ENCODE peak calls at places on chromosome 5, in seven cellular contexts. O is uterus, Y is astrocyte, K is right atrium auricular region, U is osteoblast, Z is prostate gland, F is GM23338. W is an unnamed sample. For H3K36me3, the result is how much of the 10 kb centered on the place peaks cover.

GRCh38 chr5:123174916-123175481 is 86.0 kb downstream of the PRDM6 start:
- DNase-seq in Z (no peak), U (no peak), O (no peak), F (peak), K (no peak), Y (no peak), W (no peak)

GRCh38 chr5:76372320-76373054 is 30.6 kb upstream of the IQGAP2 start:
- DNase-seq in U (peak), O (no peak), K (no peak), F (no peak), Y (peak), Z (no peak), W (no peak)

GRCh38 chr5:60668715-60669304 is 31.2 kb downstream of the DEPDC1B start:
- DNase-seq in U (peak), O (no peak), Y (peak), Z (no peak), K (no peak), F (peak), W (no peak)

GRCh38 chr5:27810458-27810857 is 772.1 kb upstream of the CDH9 start:
- DNase-seq in Y (no peak), Z (no peak), K (no peak), U (no peak), O (no peak), F (no peak), W (no peak)

GRCh38 chr5:44365351-44365750 is 23.9 kb downstream of the FGF10 start:
- DNase-seq in K (no peak), U (no peak), O (no peak), F (no peak), Y (no peak), Z (no peak), W (no peak)

GRCh38 chr5:168288349-168289245 is 2.8 kb upstream of the WWC1 start:
- DNase-seq in F (peak), Y (no peak), Z (peak), O (no peak), U (no peak), K (no peak), W (no peak)

GRCh38 chr5:75108931-75109596 is 56.7 kb upstream of the GCNT4 start:
- DNase-seq in O (no peak), Y (no peak), F (no peak), U (no peak), Z (no peak), K (no peak), W (no peak)

GRCh38 chr5:143248822-143249579 is 154.5 kb downstream of the NR3C1 start:
- DNase-seq in U (peak), O (no peak), Y (peak), Z (no peak), K (no peak), F (no peak), W (no peak)

GRCh38 chr5:66554211-66554610 is 42.0 kb upstream of the MAST4 start:
- DNase-seq in K (no peak), Z (no peak), U (peak), F (no peak), O (no peak), Y (peak), W (no peak)

GRCh38 chr5:135829179-135829578 is 5.3 kb upstream of the SLC25A48 start:
- DNase-seq in O (no peak), F (no peak), U (peak), Y (no peak), K (no peak), Z (no peak), W (no peak)

GRCh38 chr5:179275941-179276837 is 69.1 kb downstream of the ADAMTS2 start:
- DNase-seq in K (peak), Z (no peak), O (peak), Y (peak), F (no peak), U (peak), W (peak)

GRCh38 chr5:124677376-124677998 is 69.0 kb downstream of the ZNF608 start:
- DNase-seq in U (no peak), Z (no peak), Y (no peak), K (no peak), F (no peak), O (no peak), W (no peak)

GRCh38 chr5:151810907-151811306 is 39.2 kb downstream of the G3BP1 start:
- DNase-seq in F (no peak), Z (no peak), Y (no peak), U (no peak), O (no peak), K (no peak), W (no peak)
- H3K36me3 ChIP-seq in F (under half), Z (under half), Y (under half), U (half or more), O (under half), K (under half), W (half or more)

GRCh38 chr5:5134107-5134506 is 6.0 kb upstream of the ADAMTS16 start:
- DNase-seq in Z (no peak), O (no peak), U (no peak), Y (no peak), F (no peak), K (no peak), W (no peak)
- H3K4me3 ChIP-seq in Z (no peak), O (no peak), U (no peak), Y (no peak), F (no peak), K (no peak), W (no peak)

GRCh38 chr5:151058891-151059611 is 21.8 kb downstream of the TNIP1 start:
- DNase-seq in F (no peak), Y (no peak), Z (no peak), O (no peak), K (no peak), U (no peak), W (no peak)
- TF ChIP-seq CTCF in F (peak), Y (no peak), Z (no peak), O (no peak), K (no peak), U (no peak), W (no peak)

DNA sequence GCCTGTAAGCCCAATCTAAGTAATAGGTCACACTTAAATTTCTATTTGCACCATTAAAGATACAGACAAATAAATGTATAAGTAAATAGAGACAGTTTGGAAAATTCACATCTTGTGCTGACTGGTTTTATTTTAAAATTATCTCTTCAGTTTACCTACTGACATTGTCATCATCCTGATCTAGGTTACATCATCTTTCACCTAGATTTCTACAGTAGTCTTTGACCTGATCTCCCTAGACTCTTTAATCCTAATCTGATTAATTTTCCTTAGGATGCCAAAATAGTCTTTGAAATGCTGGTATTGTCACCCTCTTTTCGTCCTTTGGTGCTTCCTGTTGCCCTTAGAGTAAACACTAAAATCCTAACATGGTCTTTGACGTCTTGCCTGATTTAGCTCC is 43.9 kb downstream of the NDUFS4 start:
- DNase-seq in Z (no peak), F (no peak), O (no peak), K (no peak), Y (no peak), U (peak), W (no peak)
- H3K36me3 ChIP-seq in Z (under half), F (under half), O (under half), K (under half), Y (under half), U (under half), W (under half)

DNA sequence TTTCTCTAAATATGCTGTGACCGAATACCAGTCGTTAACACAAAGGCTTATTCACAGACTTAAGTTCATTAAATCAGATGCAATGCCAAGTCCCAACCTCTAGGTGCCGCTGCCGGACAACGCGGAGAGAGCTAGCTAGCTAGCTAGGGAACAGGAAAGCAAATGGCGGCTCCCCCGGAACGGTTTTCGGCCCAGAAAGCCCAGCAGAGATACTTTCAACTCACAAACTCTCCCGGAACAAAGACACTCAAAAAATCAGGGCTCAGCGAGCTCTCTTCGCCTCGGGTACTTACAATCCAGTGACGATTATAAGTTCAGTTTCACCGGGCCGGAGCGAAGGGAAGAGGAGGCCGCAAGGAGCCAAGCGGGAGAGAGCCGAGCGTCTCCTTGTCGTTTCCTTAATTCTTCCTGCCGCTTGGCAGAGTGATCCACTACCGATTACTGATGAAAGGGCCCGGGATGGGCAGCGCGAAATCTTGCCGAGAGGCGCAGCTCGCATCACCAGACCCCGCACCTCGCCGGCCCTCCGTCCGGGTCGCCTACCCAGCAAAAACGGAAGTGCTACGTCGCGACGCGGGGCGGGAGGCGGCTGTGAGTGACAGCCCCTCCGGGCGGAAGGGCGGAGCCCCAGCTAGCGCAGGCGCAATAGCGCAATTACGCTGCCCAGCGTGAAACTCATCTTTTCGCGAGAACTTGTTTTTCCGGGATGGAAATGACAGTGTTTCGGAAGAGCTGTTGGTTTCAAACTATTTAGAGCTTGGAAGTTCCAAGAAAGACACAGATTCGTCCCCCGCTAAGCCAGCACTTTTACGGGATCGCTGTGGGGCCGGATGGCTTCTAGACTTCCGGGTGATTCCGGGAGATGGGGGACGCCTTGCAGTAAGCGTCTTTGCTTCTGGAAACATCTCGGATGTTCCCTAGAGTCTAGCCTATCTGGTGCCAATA is at the start of gene TAF7:
- DNase-seq in Z (peak), F (peak), U (peak), K (peak), O (peak), Y (peak), W (peak)
- H3K4me3 ChIP-seq in Z (peak), F (peak), U (peak), K (peak), O (peak), Y (peak), W (peak)

DNA sequence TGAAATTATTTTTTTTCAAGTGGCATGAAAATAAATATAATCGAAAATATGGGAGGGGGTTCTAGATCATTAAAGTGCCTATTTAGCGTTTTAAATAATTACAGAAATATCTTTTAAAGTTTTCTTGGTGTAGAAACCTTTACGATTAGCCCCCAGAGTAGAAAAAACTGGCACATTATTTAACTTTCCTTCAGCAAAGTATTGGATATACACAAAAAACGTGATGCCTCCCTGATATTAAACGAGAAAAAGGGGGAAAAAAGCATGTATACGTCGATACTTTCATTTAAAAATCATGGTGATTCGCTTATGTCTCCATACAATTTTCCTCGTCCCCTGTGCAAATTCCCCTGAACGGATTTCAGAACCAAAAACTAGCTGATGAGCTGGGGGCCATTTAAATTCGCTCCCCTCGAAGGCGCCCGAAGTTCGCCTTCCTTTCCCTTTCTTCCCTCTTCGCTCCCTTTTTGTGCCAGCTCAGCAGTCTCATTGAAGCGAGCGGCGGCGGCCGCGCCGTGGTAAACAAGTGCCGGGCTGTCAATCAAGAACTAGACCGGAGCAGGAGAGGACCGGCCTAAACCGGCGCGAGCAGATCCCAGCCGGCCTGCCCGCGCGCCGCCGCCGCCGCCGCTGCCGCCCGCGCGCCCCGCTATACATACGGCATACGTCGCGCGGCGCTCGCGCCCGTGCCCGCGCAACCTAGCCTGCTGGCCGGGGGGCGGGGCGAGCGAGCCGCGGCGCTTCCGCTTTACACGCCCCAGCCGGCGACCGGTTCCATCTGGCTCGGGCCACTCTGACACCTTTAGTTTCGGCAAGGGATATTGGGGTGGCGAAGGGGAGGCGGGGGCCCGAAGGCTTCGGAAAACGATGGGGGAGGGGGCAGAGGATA is 3.3 kb downstream of the ARRDC3 start:
- DNase-seq in O (peak), U (peak), F (peak), K (peak), Y (peak), Z (peak), W (peak)
- TF ChIP-seq CTCF in O (peak), U (no peak), F (no peak), K (no peak), Y (no peak), Z (no peak), W (no peak)

GRCh38 chr5:149537374-149537959 is 13.8 kb downstream of the CSNK1A1 start:
- DNase-seq in F (no peak), U (no peak), K (no peak), Y (no peak), Z (no peak), O (no peak), W (no peak)

GRCh38 chr5:149543361-149544198 is 7.7 kb downstream of the CSNK1A1 start:
- DNase-seq in Y (no peak), F (no peak), O (no peak), K (no peak), U (no peak), Z (no peak), W (no peak)

GRCh38 chr5:149541893-149542292 is 9.3 kb downstream of the CSNK1A1 start:
- DNase-seq in F (no peak), Z (no peak), K (no peak), U (no peak), O (no peak), Y (no peak), W (no peak)

GRCh38 chr5:149544199-149544472 is 7.1 kb downstream of the CSNK1A1 start:
- DNase-seq in Z (no peak), Y (no peak), U (no peak), F (no peak), K (no peak), O (no peak), W (no peak)

DNA sequence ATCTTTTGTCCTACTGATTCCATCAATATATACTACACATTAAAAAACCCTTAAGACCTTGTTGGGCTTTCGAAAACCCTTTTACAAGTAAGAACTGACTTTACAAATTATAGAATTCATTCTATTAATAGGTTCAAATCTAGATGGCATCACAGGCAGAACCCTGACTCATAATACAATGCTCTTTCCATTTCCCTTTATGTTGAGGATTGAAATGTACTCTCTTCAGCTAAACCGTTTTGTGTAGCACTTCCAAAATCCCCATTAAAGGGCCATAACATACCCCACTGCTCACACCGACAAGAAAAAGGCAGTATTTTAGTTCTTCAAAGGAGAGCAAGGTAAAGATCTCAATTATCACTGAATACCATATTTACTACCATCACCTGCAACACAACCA is 11.1 kb downstream of the CSNK1A1 start:
- DNase-seq in F (no peak), Z (no peak), Y (no peak), K (no peak), O (no peak), U (no peak), W (no peak)
- H3K36me3 ChIP-seq in F (under half), Z (under half), Y (under half), K (under half), O (under half), U (half or more), W (half or more)